ENCODE peak calls at places on chromosomes 6 and 20, in four cellular contexts. T is transverse colon, Z is K562, R is suprapubic skin. U is an unnamed sample. For H3K4me1, the result is how much of the 10 kb centered on the place peaks cover.

GRCh38 chr20:61435823-61436220 is 183.8 kb downstream of the CDH4 start:
- DNase-seq in T (no peak), Z (no peak), R (no peak), U (no peak)

GRCh38 chr6:14804444-14805210 is 441.2 kb upstream of the JARID2 start:
- DNase-seq in T (peak), Z (no peak), R (peak), U (peak)

GRCh38 chr6:47789553-47789952 is 7.7 kb downstream of the OPN5 start:
- DNase-seq in T (no peak), Z (no peak), R (no peak), U (no peak)

GRCh38 chr6:46521464-46521971 is 30.3 kb upstream of the RCAN2 start:
- DNase-seq in T (no peak), Z (no peak), R (no peak), U (no peak)

GRCh38 chr20:50126662-50127061 is 13.7 kb upstream of the UBE2V1 start:
- DNase-seq in T (peak), Z (no peak), R (no peak), U (no peak)

GRCh38 chr6:143270026-143270425 is 180.5 kb downstream of the ADAT2 start:
- DNase-seq in T (no peak), Z (no peak), R (no peak), U (no peak)

GRCh38 chr6:3260296-3260695 is 1.5 kb downstream of the PSMG4 start:
- DNase-seq in T (no peak), Z (no peak), R (peak), U (no peak)

GRCh38 chr6:138953451-138953850 is 34.6 kb downstream of the REPS1 start:
- DNase-seq in T (no peak), Z (no peak), R (no peak), U (no peak)

GRCh38 chr6:150238294-150238693 is 95.5 kb downstream of the PPP1R14C start:
- DNase-seq in T (no peak), Z (no peak), R (no peak), U (no peak)

DNA sequence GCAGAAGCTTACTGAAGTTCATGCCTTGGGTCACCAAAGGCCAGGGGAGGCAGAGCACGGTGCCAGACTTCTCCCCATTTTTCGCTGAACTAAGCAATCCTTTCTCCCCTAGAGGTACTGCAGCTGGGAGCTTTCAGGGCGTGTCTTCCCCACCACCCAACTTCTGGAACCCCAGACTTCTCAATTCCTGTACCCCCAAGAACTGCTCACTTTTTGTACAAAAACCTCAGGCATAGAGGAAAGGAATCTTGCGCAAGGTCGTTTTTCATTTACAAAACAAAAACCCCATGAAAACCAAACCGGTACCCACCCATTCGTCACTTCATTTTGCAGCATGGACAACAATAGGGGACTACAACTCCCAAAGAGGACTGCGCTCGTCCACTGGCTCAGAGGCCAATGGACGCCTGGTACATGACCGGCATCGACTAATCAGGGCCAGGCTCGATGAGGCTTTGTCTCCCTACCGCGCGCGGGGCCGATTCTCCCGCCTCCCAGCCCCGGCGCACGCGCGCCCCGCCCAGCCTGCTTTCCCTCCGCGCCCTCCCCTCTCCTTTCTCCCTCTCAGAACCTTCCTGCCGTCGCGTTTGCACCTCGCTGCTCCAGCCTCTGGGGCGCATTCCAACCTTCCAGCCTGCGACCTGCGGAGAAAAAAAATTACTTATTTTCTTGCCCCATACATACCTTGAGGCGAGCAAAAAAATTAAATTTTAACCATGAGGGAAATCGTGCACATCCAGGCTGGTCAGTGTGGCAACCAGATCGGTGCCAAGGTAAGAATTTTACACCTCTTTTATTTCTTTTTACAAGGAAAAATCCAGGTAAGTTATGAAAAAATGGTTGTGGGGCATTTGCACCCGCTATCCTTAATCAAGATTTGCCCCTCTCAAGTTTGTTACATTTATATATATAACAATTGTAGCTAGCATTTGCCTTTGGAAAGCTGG is at the start of gene TUBB:
- DNase-seq in T (peak), Z (peak), R (peak), U (peak)
- TF ChIP-seq POLR2A in T (peak), Z (peak), R (peak), U (peak)

GRCh38 chr6:152698692-152699091 is 995 bp downstream of the MYCT1 start:
- DNase-seq in T (no peak), Z (no peak), R (no peak), U (no peak)
- TF ChIP-seq POLR2AphosphoS5 in T (no peak), Z (no peak), R (no peak), U (no peak)

GRCh38 chr20:39909447-39909846 is 779.6 kb downstream of the MAFB start:
- DNase-seq in T (peak), Z (no peak), R (no peak), U (peak)

GRCh38 chr20:39899881-39900280 is 789.2 kb downstream of the MAFB start:
- DNase-seq in T (no peak), Z (no peak), R (no peak), U (no peak)

GRCh38 chr20:39904713-39905112 is 784.3 kb downstream of the MAFB start:
- DNase-seq in T (no peak), Z (no peak), R (no peak), U (no peak)

GRCh38 chr20:39898467-39898852 is 790.6 kb downstream of the MAFB start:
- DNase-seq in T (no peak), Z (no peak), R (no peak), U (no peak)

DNA sequence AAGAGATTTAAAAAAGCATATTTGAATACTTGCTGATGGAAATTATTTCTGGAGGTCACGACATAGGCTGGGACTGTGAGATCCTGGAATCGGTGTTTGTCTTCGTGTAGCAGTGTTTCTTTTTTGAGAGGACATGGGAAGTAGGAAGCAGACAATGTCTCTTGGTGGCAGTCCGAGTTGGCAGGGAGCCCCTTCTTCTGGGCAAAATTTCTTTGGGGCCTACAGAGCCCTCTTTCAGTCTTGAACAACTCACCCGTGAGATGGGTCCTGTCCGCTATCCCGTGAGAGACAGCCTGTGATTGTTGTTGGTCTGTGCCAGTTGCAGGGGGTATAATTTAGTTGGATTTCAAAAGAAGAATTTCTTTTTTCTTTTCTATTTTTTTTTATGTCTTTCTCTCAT is 785.2 kb downstream of the MAFB start:
- DNase-seq in T (no peak), Z (no peak), R (no peak), U (no peak)
- H3K4me1 ChIP-seq in T (under half), Z (under half), R (under half), U (under half)

DNA sequence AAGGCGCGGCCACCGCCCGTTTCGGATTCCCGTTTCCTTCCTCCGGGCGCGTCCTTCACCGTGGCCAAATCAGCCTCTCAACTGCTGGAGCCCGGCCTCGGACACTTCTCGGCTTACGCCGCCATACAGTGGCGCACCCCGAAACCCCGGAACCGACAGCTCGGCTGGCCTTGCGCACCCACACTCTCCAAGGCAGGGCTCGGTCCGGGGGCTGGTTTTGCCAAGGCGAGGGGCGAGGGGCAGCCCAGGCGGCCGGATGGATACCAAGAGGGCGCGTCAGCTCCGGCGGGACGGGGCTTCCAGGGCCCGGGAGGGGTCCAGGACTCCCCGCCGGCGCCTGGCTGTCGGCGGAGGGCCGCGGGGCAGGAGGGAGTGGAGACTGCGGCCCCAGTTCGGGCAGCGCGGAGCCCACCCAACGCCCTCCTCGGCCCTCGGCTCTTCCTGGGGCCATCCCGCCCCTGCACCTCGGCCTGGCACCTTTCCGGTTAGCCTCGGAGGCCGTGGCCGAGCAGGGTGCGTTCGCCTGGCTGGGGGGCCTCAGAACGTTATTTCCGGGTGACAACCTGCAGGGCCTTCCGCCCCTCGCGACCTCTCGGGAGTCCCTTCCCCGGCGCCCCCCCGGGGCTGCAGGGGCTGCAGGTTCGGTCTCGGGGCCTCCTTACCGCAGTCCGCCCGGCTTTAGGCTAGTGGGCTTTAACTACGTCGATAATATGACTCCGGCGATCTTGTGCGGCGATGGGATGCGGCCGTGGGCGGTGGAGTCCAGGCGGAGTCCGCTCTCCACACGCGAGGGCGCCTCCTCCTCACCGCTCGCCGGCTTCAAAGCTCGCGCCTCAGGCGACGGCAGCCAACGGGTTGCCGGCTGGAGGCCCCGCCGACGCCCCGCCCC is 697 bp upstream of the CEP43 start:
- DNase-seq in T (peak), Z (peak), R (peak), U (peak)
- TF ChIP-seq POLR2A in T (no peak), Z (peak), R (no peak), U (no peak)

DNA sequence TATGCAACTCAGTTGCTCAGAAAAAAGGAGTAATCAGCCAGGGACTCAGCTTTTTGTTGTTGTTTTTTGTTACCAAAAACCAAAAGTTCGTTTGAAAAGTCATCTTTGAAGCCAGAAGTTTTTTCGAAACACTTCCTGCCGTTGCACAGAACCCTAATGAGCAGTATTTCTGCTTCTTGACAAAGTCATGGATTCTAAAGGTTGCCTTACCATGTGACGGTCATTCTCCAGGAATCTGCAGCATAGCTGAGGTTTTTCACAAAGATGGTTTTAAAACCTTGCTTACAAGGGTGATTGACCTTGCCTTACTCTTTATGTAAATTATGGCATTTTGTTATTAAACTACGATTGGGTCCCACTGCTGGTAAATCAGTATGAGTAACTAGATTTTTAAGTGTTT is 2.0 kb downstream of the RAB32 start:
- DNase-seq in T (no peak), Z (no peak), R (no peak), U (no peak)
- TF ChIP-seq POLR2AphosphoS5 in T (no peak), Z (no peak), R (no peak), U (no peak)

DNA sequence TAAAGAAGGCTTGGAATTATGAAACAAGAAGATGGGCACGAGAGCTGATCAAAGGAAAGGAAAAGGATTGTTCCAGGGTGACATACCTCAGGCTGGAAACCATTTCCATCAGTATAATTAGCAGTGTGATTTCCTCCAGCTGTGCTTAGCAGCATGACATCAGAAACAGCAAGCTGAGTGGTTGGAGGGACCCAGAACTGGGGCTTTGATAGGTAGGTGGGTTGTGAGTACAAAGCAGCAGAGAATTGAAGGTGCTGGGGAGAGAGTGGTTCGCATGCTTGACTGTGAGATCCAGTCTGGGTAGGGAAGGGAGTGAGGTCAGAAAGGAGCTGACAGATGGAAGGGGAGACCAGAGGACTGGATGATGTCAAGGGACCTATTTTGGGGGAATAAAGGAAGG is 90.4 kb downstream of the CD164 start:
- DNase-seq in T (no peak), Z (no peak), R (no peak), U (no peak)
- H3K4me1 ChIP-seq in T (under half), Z (under half), R (under half), U (under half)